ENCODE peak calls at places on chromosomes 12 and 14, in seven cellular contexts. H, Z, F, P, N, U and C are unnamed samples.
A peak's percentile ranks its signal among the peaks of the same experiment; 100 is the strongest.

GRCh38 chr14:35285991-35286564 is 6.1 kb upstream of the PSMA6 start:
- DNase-seq in H (no peak), Z (no peak), F (no peak), P (no peak), N (no peak), U (no peak), C (peak; percentile 85)

GRCh38 chr12:1500095-1500801 is 94.1 kb downstream of the FBXL14 start:
- DNase-seq in H (peak; percentile 75), Z (peak; percentile 79), F (no peak), P (peak; percentile 68), N (no peak), U (no peak), C (no peak)

GRCh38 chr14:27411021-27411420 is 813.2 kb upstream of the NOVA1 start:
- DNase-seq in H (no peak), Z (no peak), F (no peak), P (no peak), N (no peak), U (no peak), C (no peak)

GRCh38 chr14:40221428-40221827 is 789.2 kb upstream of the FBXO33 start:
- DNase-seq in H (no peak), Z (no peak), F (no peak), P (no peak), N (no peak), U (no peak), C (no peak)

GRCh38 chr12:94098466-94098865 is 49.9 kb upstream of the PLXNC1 start:
- DNase-seq in H (no peak), Z (no peak), F (no peak), P (no peak), N (no peak), U (no peak), C (no peak)

GRCh38 chr12:98820005-98820404 is 174.9 kb downstream of the APAF1 start:
- DNase-seq in H (no peak), Z (no peak), F (no peak), P (no peak), N (no peak), U (no peak), C (no peak)

GRCh38 chr12:64252708-64253107 is 30.6 kb upstream of the KICS2 start:
- DNase-seq in H (no peak), Z (no peak), F (no peak), P (no peak), N (no peak), U (no peak), C (no peak)

GRCh38 chr14:63493246-63493645 is 49.9 kb downstream of the PPP2R5E start:
- DNase-seq in H (no peak), Z (peak; percentile 72), F (no peak), P (no peak), N (no peak), U (no peak), C (no peak)

GRCh38 chr12:128078311-128078851 is 188.6 kb upstream of the TMEM132C start:
- DNase-seq in H (no peak), Z (no peak), F (no peak), P (no peak), N (peak; percentile 70), U (no peak), C (no peak)

GRCh38 chr12:7101694-7102131 is 7.3 kb downstream of the C1RL start:
- DNase-seq in H (no peak), Z (no peak), F (no peak), P (no peak), N (no peak), U (no peak), C (no peak)

GRCh38 chr12:8948711-8949524 is 527 bp downstream of the M6PR start:
- DNase-seq in H (no peak), Z (peak; percentile 16), F (peak; percentile 10), P (no peak), N (peak; percentile 40), U (no peak), C (peak; percentile 27)

GRCh38 chr12:121443193-121443829 is 43.4 kb downstream of the RNF34 start:
- DNase-seq in H (peak; percentile 87), Z (peak; percentile 81), F (peak; percentile 86), P (peak; percentile 81), N (peak; percentile 93), U (peak; percentile 60), C (peak; percentile 66)

GRCh38 chr12:83210933-83211332 is 524.2 kb downstream of the TMTC2 start:
- DNase-seq in H (no peak), Z (no peak), F (no peak), P (no peak), N (no peak), U (no peak), C (no peak)

GRCh38 chr12:108333898-108334699 is 5.0 kb downstream of the CMKLR1 start:
- DNase-seq in H (no peak), Z (no peak), F (no peak), P (no peak), N (no peak), U (no peak), C (no peak)

GRCh38 chr12:108340037-108340436 is 926 bp upstream of the CMKLR1 start:
- DNase-seq in H (no peak), Z (no peak), F (no peak), P (no peak), N (no peak), U (no peak), C (no peak)

GRCh38 chr12:108335349-108336119 is 3.6 kb downstream of the CMKLR1 start:
- DNase-seq in H (no peak), Z (no peak), F (no peak), P (no peak), N (no peak), U (no peak), C (no peak)

GRCh38 chr12:108338915-108339657 is at the start of gene CMKLR1:
- DNase-seq in H (peak; percentile 69), Z (no peak), F (peak; percentile 32), P (peak; percentile 71), N (peak; percentile 43), U (no peak), C (peak; percentile 7)

GRCh38 chr12:108337235-108338223 is 1.6 kb downstream of the CMKLR1 start:
- DNase-seq in H (no peak), Z (peak; percentile 39), F (no peak), P (no peak), N (peak; percentile 26), U (no peak), C (peak; percentile 20)
- TF ChIP-seq CTCF in H (peak; percentile 33), Z (peak; percentile 41), F (peak; percentile 41), P (peak; percentile 55), N (peak; percentile 17), U (peak; percentile 10), C (peak; percentile 58)

GRCh38 chr14:34013714-34014055 is 62.8 kb upstream of the EGLN3 start:
- DNase-seq in H (no peak), Z (no peak), F (no peak), P (no peak), N (no peak), U (no peak), C (peak; percentile 73)

GRCh38 chr14:34012369-34012768 is 61.5 kb upstream of the EGLN3 start:
- DNase-seq in H (no peak), Z (no peak), F (no peak), P (no peak), N (no peak), U (no peak), C (peak; percentile 32)

GRCh38 chr14:34018125-34018524 is 67.3 kb upstream of the EGLN3 start:
- DNase-seq in H (no peak), Z (no peak), F (no peak), P (no peak), N (no peak), U (no peak), C (no peak)

GRCh38 chr14:34012978-34013713 is 62.3 kb upstream of the EGLN3 start:
- DNase-seq in H (no peak), Z (no peak), F (no peak), P (no peak), N (no peak), U (no peak), C (no peak)

DNA sequence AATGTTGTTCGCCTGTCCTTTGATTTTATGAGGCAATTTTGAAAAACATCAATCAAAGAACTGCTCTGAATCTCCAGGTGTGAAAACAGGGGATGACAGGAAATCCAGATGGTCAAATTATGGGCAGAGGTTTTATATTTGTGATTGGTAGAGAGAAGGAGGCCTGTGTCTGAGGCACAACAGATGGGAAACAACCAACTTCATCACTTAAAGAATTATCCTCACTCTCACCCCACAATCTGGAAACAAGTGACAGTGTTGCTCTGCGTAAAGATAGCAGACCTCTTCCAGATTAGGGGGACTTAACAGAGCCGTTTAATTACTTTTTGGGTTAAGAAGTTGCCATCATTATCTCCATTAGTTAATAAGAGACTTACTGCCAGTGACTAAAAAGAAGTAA is 64.1 kb upstream of the EGLN3 start:
- DNase-seq in H (no peak), Z (no peak), F (no peak), P (no peak), N (no peak), U (no peak), C (peak; percentile 38)
- H3K27ac ChIP-seq in H (no peak overlapping the region), Z (no peak overlapping the region), F (no peak overlapping the region), P (no peak overlapping the region), N (no peak overlapping the region), U (no peak overlapping the region), C (peak overlapping the region; percentile 97)

GRCh38 chr14:100193417-100194357 is 34.2 kb upstream of the DEGS2 start:
- DNase-seq in H (no peak), Z (no peak), F (no peak), P (no peak), N (no peak), U (no peak), C (no peak)
- TF ChIP-seq CTCF in H (no peak), Z (no peak), F (no peak), P (no peak), N (no peak), U (no peak), C (peak; percentile 9)

DNA sequence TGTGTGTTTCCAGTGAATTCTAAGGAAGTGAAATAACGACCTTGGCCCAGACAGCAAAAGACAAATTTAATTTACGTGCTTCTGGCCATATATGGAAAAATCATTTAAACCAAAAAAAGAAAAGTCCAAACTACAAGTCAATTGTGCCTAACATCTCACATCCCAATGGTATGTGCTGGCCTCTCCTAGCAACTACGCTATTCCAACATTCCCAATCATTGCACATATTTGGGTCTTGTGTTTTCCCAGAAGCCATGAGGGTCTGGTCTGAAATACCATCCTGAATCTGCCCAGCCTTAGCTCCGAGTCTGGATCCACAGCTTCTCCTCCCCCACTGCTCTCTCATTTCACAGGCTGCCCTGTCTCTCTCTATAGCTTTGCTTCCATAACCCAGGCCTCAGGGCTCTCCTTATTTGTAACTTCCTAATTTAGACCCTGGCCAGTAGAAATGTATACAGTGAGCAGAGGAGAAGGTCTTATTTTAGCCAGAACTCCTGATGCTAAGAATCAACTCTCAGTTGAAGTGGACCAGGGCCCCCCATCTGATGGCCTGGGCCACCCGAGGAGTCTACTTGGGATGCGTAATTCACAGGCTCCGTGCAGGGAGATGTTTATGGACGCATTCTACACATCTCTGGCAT is 224.5 kb downstream of the ANO2 start:
- DNase-seq in H (no peak), Z (no peak), F (no peak), P (no peak), N (no peak), U (no peak), C (no peak)
- H3K27ac ChIP-seq in H (no peak overlapping the region), Z (no peak overlapping the region), F (no peak overlapping the region), P (no peak overlapping the region), N (no peak overlapping the region), U (no peak overlapping the region), C (no peak overlapping the region)

GRCh38 chr12:20557076-20557475 is 138.1 kb upstream of the SLCO1C1 start:
- DNase-seq in H (no peak), Z (no peak), F (no peak), P (no peak), N (no peak), U (no peak), C (no peak)
- TF ChIP-seq CTCF in H (no peak), Z (no peak), F (no peak), P (no peak), N (no peak), U (no peak), C (no peak)